ENCODE peak calls at places on chromosomes 16 and 17, in four cellular contexts. B, W, K and R are unnamed samples.

GRCh38 chr17:70168044-70168978 is 1.0 kb upstream of the KCNJ2 start:
- DNase-seq in B (peak; percentile 81), K (no peak), W (peak; percentile 54), R (peak; percentile 75)

GRCh38 chr16:85850344-85850880 is 48.5 kb upstream of the IRF8 start:
- DNase-seq in B (no peak), W (no peak), K (no peak), R (no peak)

GRCh38 chr16:55709801-55710200 is 54.0 kb downstream of the SLC6A2 start:
- DNase-seq in B (no peak), W (no peak), K (no peak), R (no peak)

GRCh38 chr17:50972579-50972978 is 106.4 kb upstream of the TOB1 start:
- DNase-seq in B (no peak), K (no peak), W (no peak), R (no peak)

GRCh38 chr16:89822188-89823086 is 5.8 kb upstream of the SPIRE2 start:
- DNase-seq in B (no peak), K (no peak), W (no peak), R (no peak)

GRCh38 chr17:79990051-79990592 is 45.5 kb downstream of the TBC1D16 start:
- DNase-seq in K (no peak), B (no peak), W (no peak), R (peak; percentile 56)

GRCh38 chr17:40550608-40551007 is 14.7 kb downstream of the CCR7 start:
- DNase-seq in K (no peak), W (no peak), B (peak; percentile 74), R (peak; percentile 78)

GRCh38 chr17:45825792-45826191 is 18.9 kb upstream of the SPPL2C start:
- DNase-seq in B (no peak), W (no peak), K (no peak), R (no peak)

GRCh38 chr16:69411064-69411985 is 13.1 kb upstream of the CYB5B start:
- DNase-seq in K (no peak), B (no peak), W (no peak), R (no peak)

GRCh38 chr16:80375973-80376372 is 164.8 kb upstream of the DYNLRB2 start:
- DNase-seq in B (no peak), K (no peak), W (no peak), R (no peak)

GRCh38 chr17:42221886-42222745 is 27.8 kb upstream of the GHDC start:
- DNase-seq in W (peak; percentile 66), K (peak; percentile 28), B (peak; percentile 58), R (no peak)

GRCh38 chr17:69637399-69638165 is 223.1 kb downstream of the MAP2K6 start:
- DNase-seq in W (no peak), K (no peak), B (peak; percentile 81), R (no peak)

GRCh38 chr17:31736855-31737625 is 122.0 kb downstream of the COPRS start:
- DNase-seq in W (no peak), B (no peak), K (no peak), R (no peak)

GRCh38 chr16:16071631-16072244 is 122.3 kb downstream of the ABCC1 start:
- DNase-seq in K (no peak), W (no peak), B (peak; percentile 78), R (no peak)

GRCh38 chr17:63431939-63432804 is 13.9 kb downstream of the CYB561 start:
- DNase-seq in B (peak; percentile 66), K (no peak), W (no peak), R (no peak)

GRCh38 chr17:15185625-15185991 is 79.5 kb downstream of the PMP22 start:
- DNase-seq in K (no peak), B (peak; percentile 36), W (no peak), R (no peak)

GRCh38 chr16:77299395-77299794 is 100.2 kb downstream of the SYCE1L start:
- DNase-seq in K (no peak), B (no peak), W (peak; percentile 72), R (no peak)

GRCh38 chr16:12538667-12539081 is 265.0 kb downstream of the CPPED1 start:
- DNase-seq in K (no peak), B (no peak), W (no peak), R (peak; percentile 12)

GRCh38 chr17:29838961-29839360 is 91.1 kb downstream of the SSH2 start:
- DNase-seq in W (no peak), B (peak; percentile 44), K (no peak), R (no peak)

GRCh38 chr17:51797150-51797549 is 361.4 kb downstream of the CA10 start:
- DNase-seq in B (no peak), W (no peak), K (no peak), R (no peak)

GRCh38 chr16:6644916-6645315 is 687.7 kb upstream of the RBFOX1 start:
- DNase-seq in K (no peak), W (no peak), B (no peak), R (no peak)

GRCh38 chr16:21218135-21218534 is 6.8 kb upstream of the ZP2 start:
- DNase-seq in B (no peak), K (no peak), W (no peak), R (no peak)

GRCh38 chr16:22764662-22765302 is 49.2 kb upstream of the HS3ST2 start:
- DNase-seq in W (no peak), B (no peak), K (no peak), R (no peak)

GRCh38 chr16:85751665-85752501 is 987 bp upstream of the C16orf74 start:
- DNase-seq in B (peak; percentile 58), K (no peak), W (peak; percentile 24), R (no peak)

GRCh38 chr16:88686062-88686438 is 257 bp downstream of the SNAI3 start:
- DNase-seq in B (no peak), K (peak; percentile 29), W (no peak), R (peak; percentile 57)

GRCh38 chr17:71409137-71409536 is 711.7 kb upstream of the SOX9 start:
- DNase-seq in W (no peak), B (no peak), K (no peak), R (no peak)

DNA sequence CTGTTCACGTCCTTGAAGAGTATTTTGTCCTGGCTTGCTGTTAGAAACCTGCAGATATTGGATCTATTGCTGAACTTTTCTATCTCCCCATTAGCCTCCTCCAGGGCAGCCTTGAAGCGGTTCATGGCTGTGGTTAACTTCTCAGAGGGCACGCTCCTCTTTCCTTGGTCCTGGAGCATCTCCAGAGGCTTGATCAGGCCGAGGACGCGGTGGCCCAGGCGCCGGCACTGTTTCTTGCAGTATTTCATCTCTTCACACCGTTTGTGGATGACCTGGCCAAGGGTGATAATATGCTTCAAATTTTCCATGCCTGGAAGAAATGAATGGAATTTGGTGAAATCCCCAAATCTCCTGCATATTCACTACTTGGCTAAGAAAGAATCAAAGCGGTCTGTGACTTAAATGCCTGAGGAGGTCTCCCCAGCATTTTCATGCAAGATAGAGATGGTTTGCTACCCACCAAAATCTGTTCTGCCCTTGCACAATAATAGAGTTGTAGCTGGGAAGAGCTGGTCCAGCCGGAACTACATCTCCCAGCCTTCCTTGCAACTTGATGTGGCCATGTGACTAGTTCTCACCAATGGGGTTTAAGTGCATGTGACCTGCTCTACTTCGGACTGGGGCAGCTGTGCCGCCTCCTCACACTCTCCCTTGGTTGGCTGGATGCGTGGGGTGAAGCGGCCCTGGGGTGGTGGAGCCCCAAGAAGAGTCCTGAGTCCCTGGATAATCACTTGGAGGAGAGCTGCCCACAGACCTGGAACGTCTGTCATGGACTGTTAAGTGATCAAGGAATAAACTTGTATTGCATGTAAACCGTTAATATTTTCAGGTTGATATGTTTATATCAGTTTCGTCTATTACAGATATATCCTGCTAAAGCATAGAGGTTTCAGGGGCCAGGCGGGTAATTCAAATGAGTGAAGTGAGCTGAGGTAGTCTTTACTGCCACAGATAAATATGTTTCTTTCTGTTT is 4.9 kb downstream of the MLKL start:
- DNase-seq in K (peak; percentile 34), W (peak; percentile 92), B (peak; percentile 93), R (peak; percentile 89)
- H3K27ac ChIP-seq in K (no peak overlapping the region), W (peak overlapping the region; percentile 26), B (no peak overlapping the region), R (peak overlapping the region; percentile 1)

DNA sequence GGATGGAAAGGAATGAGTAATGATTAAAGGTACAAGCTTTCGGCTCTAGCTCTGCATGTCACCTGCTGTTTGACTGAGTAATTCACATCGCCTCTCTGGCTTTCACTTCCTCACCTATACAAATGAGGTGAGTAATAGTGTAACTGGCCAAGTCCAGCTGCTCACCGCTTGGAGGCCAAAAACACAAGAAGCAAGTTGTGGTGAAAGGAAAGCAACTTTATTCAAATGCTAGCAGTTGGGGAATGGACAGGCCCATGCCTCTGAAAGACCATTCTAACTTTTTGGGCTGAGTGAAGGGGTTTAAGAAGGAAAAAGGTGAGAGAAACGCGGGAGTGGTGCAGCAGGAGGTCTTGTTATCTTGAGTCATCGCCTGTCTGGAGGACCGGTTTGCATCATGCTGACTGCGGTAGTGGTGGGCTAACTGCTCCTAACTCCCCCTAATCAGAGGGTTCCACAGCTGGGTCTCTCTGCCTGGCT is 45.7 kb upstream of the CSNK2A2 start:
- DNase-seq in K (no peak), W (peak; percentile 83), B (no peak), R (no peak)
- H3K4me3 ChIP-seq in K (no peak overlapping the region), W (peak overlapping the region; percentile 37), B (no peak overlapping the region), R (no peak overlapping the region)

DNA sequence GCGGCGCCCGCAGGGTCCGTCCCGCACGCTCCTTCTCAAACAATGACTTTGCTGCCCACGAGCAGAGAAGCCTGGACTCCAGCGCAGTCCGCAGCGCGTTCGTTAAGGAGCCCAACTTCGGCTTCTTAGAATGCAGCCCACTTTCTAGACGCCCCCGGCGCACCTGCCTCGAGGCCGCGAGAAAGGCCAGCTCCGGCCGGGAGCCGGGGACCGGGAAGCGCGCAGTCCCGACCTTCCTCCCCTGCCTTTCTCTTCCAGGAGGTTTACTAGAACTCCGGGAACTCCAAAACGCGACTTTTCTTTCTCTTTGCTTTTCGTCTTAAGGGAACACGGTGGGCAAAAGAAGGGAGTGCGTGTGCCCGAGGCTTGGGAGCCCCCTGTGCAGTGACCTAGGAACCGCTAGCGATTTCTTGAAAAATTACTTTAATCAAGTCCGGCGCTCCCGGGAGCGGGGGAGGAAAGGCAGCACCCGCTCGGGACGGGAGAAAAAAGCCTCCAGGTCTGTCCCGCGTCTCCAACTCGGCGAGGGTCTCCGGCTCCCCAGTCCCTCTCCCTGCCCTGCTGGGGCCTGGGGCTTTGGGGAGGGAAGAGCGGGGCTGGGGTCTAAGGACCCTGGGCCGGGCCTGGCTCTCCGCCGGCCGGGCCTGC is 2.6 kb downstream of the HNF1B start:
- DNase-seq in K (no peak), B (peak; percentile 20), W (no peak), R (no peak)
- H3K27ac ChIP-seq in K (no peak overlapping the region), B (no peak overlapping the region), W (no peak overlapping the region), R (no peak overlapping the region)

DNA sequence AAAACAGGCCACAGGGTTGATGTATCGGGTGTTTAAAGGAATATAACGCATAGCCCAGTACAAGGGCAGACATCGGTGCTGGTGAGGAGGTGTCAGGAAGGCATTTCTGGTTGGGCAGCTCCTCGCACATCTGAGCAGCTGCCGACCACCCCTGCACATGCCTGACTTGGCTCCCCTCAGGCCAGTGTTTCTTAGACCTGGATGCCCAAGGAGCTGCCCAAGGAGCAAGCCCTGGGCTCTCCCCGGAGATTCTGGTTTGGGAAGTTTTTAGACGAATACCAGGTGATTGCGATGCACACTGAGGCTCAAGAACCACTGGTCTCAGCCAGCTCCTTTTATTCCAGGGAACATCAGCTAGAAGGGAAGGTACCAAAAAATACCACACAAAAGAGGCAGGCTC is 11.6 kb downstream of the WIPI1 start:
- DNase-seq in B (no peak), W (no peak), K (no peak), R (no peak)
- H3K4me3 ChIP-seq in B (no peak overlapping the region), W (no peak overlapping the region), K (no peak overlapping the region), R (no peak overlapping the region)

DNA sequence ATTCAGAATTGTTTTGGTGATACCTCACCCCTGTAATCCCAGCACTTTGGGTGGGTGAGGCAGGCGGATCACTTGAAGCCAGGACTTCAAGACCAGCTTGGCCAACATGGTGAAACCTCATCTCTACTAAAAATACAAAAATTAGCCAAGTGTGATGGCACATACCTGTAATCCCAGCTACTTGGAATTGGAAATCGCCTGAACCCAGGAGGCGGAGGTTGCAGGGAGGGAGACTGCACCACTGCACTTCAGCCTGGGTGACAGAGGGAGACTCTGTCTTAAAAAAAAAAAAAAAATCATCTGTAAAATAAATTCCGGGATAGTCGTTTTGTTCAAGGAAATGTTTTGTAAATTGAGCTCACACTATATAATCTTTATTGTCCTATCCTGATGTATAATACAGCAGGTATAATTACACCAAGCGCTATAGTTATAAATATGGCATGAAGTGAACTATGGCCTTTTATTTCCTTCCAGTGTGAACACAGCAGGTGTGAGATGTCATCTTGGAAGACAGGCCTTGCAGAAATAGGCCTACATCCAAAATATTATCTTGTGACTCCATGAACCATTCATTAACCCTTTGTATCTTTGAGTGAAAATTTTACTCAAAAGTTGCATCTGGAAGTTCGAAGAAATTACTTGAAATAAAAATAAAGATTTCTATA is 25.4 kb downstream of the PLA2G10 start:
- DNase-seq in K (no peak), B (no peak), W (no peak), R (no peak)
- H3K27ac ChIP-seq in K (no peak overlapping the region), B (no peak overlapping the region), W (no peak overlapping the region), R (no peak overlapping the region)